ENCODE peak calls at places on chromosomes 12 and 14, in four cellular contexts. U is choroid plexus epithelial cell; T is stimulated activated naive CD8-positive, alpha-beta T cell treated with anti-CD3 and anti-CD28 coated beads, Interleukin-15, Interleukin-2, amounts not matched to agents 100 U/mL and 50 U/mL, for 24 hours; Q is HCEC 1CT. W is an unnamed sample.

GRCh38 chr12:27870939-27871338 is 90.9 kb upstream of the MANSC4 start:
- DNase-seq in U (peak; percentile 88), T (no peak), Q (peak; percentile 64), W (peak; percentile 89)

GRCh38 chr12:91276529-91276928 is 93.9 kb upstream of the DCN start:
- DNase-seq in U (no peak), T (no peak), Q (no peak), W (no peak)

GRCh38 chr12:1608783-1609119 is 14.4 kb upstream of the FBXL14 start:
- DNase-seq in U (no peak), T (no peak), Q (no peak), W (no peak)

GRCh38 chr14:51595831-51596472 is 55.8 kb upstream of the FRMD6 start:
- DNase-seq in U (peak; percentile 78), T (no peak), Q (no peak), W (no peak)

GRCh38 chr14:96245710-96246534 is 10.1 kb upstream of the BDKRB1 start:
- DNase-seq in U (peak; percentile 77), T (no peak), Q (peak; percentile 78), W (no peak)

GRCh38 chr14:37939442-37940028 is 268.2 kb upstream of the SSTR1 start:
- DNase-seq in U (no peak), T (no peak), Q (no peak), W (no peak)

GRCh38 chr14:20118795-20119194 is 8.3 kb downstream of the OR4K17 start:
- DNase-seq in U (no peak), T (no peak), Q (no peak), W (no peak)

GRCh38 chr14:69657961-69658360 is 46.6 kb downstream of the SUSD6 start:
- DNase-seq in U (peak; percentile 83), T (no peak), Q (no peak), W (peak; percentile 69)

W was measured in iris pigment epithelial cell.